ENCODE peak calls at places on chromosomes 13 and 19, in five cellular contexts. One of them, this sample, is unnamed.

GRCh38 chr13:58991826-58992477 is 1171.8 kb downstream of the DIAPH3 start:
- DNase-seq in lower lobe of right lung: no peak
- DNase-seq in fibroblast of pulmonary artery: no peak
- DNase-seq in ascending aorta: no peak
- DNase-seq in stomach: peak
- DNase-seq in this sample: no peak

GRCh38 chr19:41734585-41734984 is 20.7 kb upstream of the CEACAM6 start:
- DNase-seq in ascending aorta: no peak
- DNase-seq in lower lobe of right lung: peak
- DNase-seq in stomach: peak
- DNase-seq in fibroblast of pulmonary artery: no peak
- DNase-seq in this sample: no peak

GRCh38 chr13:37690361-37690760 is 91.8 kb upstream of the POSTN start:
- DNase-seq in ascending aorta: no peak
- DNase-seq in lower lobe of right lung: no peak
- DNase-seq in stomach: no peak
- DNase-seq in fibroblast of pulmonary artery: no peak
- DNase-seq in this sample: no peak

GRCh38 chr13:66915596-66916185 is 314.4 kb downstream of the PCDH9 start:
- DNase-seq in ascending aorta: no peak
- DNase-seq in stomach: no peak
- DNase-seq in lower lobe of right lung: no peak
- DNase-seq in fibroblast of pulmonary artery: peak
- DNase-seq in this sample: peak

GRCh38 chr13:58429917-58430316 is 798.4 kb downstream of the PCDH17 start:
- DNase-seq in ascending aorta: no peak
- DNase-seq in lower lobe of right lung: no peak
- DNase-seq in stomach: no peak
- DNase-seq in fibroblast of pulmonary artery: no peak
- DNase-seq in this sample: no peak

GRCh38 chr19:14370169-14370998 is 10.9 kb upstream of the ADGRE5 start:
- DNase-seq in fibroblast of pulmonary artery: no peak
- DNase-seq in lower lobe of right lung: peak
- DNase-seq in ascending aorta: no peak
- DNase-seq in stomach: no peak
- DNase-seq in this sample: no peak

GRCh38 chr13:29771247-29771646 is 79.2 kb downstream of the UBL3 start:
- DNase-seq in stomach: no peak
- DNase-seq in lower lobe of right lung: no peak
- DNase-seq in fibroblast of pulmonary artery: peak
- DNase-seq in ascending aorta: no peak
- DNase-seq in this sample: peak

GRCh38 chr19:42092350-42092749 is 16.4 kb downstream of the ZNF574 start:
- DNase-seq in stomach: peak
- DNase-seq in lower lobe of right lung: no peak
- DNase-seq in ascending aorta: no peak
- DNase-seq in fibroblast of pulmonary artery: peak
- DNase-seq in this sample: no peak

DNA sequence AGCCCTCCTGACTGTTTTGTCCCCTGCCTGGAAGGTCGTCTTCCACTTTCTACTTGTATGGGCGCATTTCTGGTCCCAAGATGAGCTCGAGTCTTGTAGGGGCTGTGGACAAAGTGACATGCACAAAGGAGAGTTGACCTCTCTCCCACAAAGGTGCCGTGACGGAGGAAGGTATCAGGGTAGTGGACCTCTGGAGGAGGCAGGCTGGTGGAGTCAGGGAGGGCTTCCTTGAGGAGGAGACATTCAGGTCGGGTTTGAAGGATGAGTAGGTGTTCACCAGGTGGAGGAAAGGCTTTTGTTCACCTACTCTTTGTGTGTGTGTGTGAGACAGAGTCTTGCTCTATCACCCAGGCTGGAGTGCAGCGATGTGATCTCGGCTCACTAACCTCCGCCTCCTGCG is 1.7 kb downstream of the CYTH2 start:
- DNase-seq in fibroblast of pulmonary artery: no peak
- DNase-seq in lower lobe of right lung: no peak
- DNase-seq in stomach: no peak
- DNase-seq in ascending aorta: no peak
- DNase-seq in this sample: no peak
- H3K4me3 ChIP-seq in fibroblast of pulmonary artery: no peak
- H3K4me3 ChIP-seq in lower lobe of right lung: peak
- H3K4me3 ChIP-seq in stomach: peak
- H3K4me3 ChIP-seq in ascending aorta: peak
- H3K4me3 ChIP-seq in this sample: no peak

GRCh38 chr13:49632156-49632555 is 3.8 kb downstream of the ARL11 start:
- DNase-seq in ascending aorta: no peak
- DNase-seq in fibroblast of pulmonary artery: no peak
- DNase-seq in lower lobe of right lung: no peak
- DNase-seq in stomach: no peak
- DNase-seq in this sample: no peak

GRCh38 chr13:49627831-49628652 is at the start of gene ARL11:
- DNase-seq in lower lobe of right lung: peak
- DNase-seq in stomach: peak
- DNase-seq in ascending aorta: no peak
- DNase-seq in fibroblast of pulmonary artery: no peak
- DNase-seq in this sample: no peak

GRCh38 chr13:49629947-49630346 is 1.6 kb downstream of the ARL11 start:
- DNase-seq in lower lobe of right lung: no peak
- DNase-seq in stomach: no peak
- DNase-seq in ascending aorta: no peak
- DNase-seq in fibroblast of pulmonary artery: no peak
- DNase-seq in this sample: no peak

GRCh38 chr13:49630580-49630979 is 2.3 kb downstream of the ARL11 start:
- DNase-seq in fibroblast of pulmonary artery: no peak
- DNase-seq in ascending aorta: no peak
- DNase-seq in stomach: no peak
- DNase-seq in lower lobe of right lung: no peak
- DNase-seq in this sample: no peak

DNA sequence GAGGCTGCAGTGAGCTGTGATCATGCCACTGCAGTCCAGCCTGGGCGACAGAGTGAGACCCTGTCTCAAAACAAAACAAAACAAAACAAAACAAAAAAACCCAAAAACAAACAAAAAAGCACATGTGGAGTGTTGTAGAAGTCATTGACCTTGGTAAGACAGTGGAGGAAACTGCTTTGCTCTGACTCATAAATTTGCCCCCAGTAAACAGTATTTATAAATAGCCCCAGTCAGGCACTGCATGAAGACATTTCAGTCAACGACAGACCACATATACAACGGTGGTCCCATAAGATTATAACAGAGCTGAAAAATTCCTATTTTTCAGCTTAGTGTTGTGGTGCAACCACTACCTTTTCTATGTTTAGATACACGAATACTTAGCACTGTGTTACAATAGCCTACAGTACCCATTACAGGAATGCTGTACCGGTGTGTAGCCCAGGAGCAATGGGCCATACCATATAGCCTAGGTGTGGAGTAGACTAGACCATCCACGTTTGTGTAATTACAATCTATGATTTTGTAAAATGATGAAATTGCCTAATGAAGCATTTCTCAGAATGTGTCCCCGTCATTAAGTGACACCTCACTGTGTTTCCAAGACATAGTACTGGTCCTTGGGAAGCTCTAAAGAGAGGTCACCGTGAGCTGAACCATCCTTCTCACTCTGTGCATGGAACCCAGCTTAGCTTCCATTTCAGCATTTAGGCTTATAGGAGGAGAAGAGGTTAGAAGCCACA is 1.1 kb downstream of the ARL11 start:
- DNase-seq in fibroblast of pulmonary artery: no peak
- DNase-seq in lower lobe of right lung: no peak
- DNase-seq in ascending aorta: no peak
- DNase-seq in stomach: no peak
- DNase-seq in this sample: no peak
- H3K4me3 ChIP-seq in fibroblast of pulmonary artery: no peak
- H3K4me3 ChIP-seq in lower lobe of right lung: peak
- H3K4me3 ChIP-seq in ascending aorta: peak
- H3K4me3 ChIP-seq in stomach: peak
- H3K4me3 ChIP-seq in this sample: no peak

DNA sequence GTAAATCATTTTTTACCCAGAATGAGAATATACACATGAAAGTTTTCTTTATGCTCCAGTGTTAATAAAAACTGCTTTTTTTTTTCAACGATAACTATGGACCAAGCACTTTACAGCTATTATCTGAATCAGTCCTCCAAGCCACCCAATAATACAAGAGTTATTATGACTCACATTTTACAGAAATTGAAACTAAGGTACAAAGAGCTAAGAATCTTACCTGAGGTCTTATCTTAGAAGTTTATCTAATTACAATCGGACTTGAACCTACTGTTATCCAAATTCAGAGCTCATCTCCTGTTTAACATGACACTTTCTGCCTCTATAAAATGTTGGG is 6.6 kb upstream of the FOXO1 start:
- DNase-seq in fibroblast of pulmonary artery: no peak
- DNase-seq in stomach: no peak
- DNase-seq in lower lobe of right lung: no peak
- DNase-seq in ascending aorta: no peak
- DNase-seq in this sample: no peak
- H3K4me3 ChIP-seq in fibroblast of pulmonary artery: no peak
- H3K4me3 ChIP-seq in stomach: no peak
- H3K4me3 ChIP-seq in lower lobe of right lung: no peak
- H3K4me3 ChIP-seq in ascending aorta: no peak
- H3K4me3 ChIP-seq in this sample: no peak

DNA sequence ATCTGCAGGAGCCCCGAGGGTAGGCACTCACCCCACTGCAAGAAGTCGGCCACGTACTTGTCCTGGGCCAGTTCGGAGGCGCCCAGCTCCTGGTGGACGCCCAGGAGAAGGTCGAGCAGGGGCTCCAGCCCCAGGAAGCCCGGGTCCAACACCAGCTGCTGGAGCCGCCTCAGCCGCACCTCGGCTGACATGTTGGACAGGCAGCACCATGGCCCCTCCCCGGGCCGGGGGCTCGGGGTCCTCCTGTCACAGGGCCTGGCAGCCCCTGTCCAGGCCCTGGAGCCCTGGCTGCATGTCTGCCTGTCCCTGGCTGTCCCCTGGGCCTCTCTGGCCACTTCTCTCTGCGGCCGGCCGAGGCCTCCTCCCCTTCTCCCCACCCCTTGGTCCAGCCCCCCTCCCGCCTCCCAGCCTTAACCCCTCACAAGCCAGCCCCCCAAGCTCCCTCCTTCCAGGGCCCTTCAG is at the start of gene DMPK:
- DNase-seq in ascending aorta: no peak
- DNase-seq in stomach: no peak
- DNase-seq in fibroblast of pulmonary artery: no peak
- DNase-seq in lower lobe of right lung: no peak
- DNase-seq in this sample: no peak
- H3K4me3 ChIP-seq in ascending aorta: peak
- H3K4me3 ChIP-seq in stomach: peak
- H3K4me3 ChIP-seq in fibroblast of pulmonary artery: peak
- H3K4me3 ChIP-seq in lower lobe of right lung: peak
- H3K4me3 ChIP-seq in this sample: peak